ENCODE peak calls at places on chromosomes 2 and 18, in four cellular contexts. P is AG10803; H is HT-29; I is stimulated activated CD8-positive, alpha-beta memory T cell treated with anti-CD3 and anti-CD28 coated beads, Interleukin-7, amount 100 ng/mL, for 24 hours. V is an unnamed sample.

GRCh38 chr18:74499633-74500032 is 3.5 kb downstream of the CNDP2 start:
- DNase-seq in P (peak; percentile 33), H (peak; percentile 37), I (no peak), V (peak; percentile 57)

GRCh38 chr2:95231723-95232122 is 24.4 kb downstream of the ZNF892 start:
- DNase-seq in H (peak; percentile 82), P (peak; percentile 85), I (peak; percentile 9), V (peak; percentile 38)

GRCh38 chr2:147792966-147793617 is 51.7 kb upstream of the ACVR2A start:
- DNase-seq in H (no peak), P (peak; percentile 74), I (no peak), V (no peak)

GRCh38 chr18:56565596-56566355 is 72.6 kb downstream of the TXNL1 start:
- DNase-seq in I (no peak), H (no peak), P (peak; percentile 99), V (no peak)

GRCh38 chr18:9925369-9925768 is 11.6 kb downstream of the VAPA start:
- DNase-seq in H (no peak), P (peak; percentile 53), I (no peak), V (no peak)

GRCh38 chr2:207619764-207620203 is 5.4 kb downstream of the METTL21A start:
- DNase-seq in I (no peak), P (no peak), H (no peak), V (no peak)

GRCh38 chr2:216918088-216918680 is 58.3 kb upstream of the TNP1 start:
- DNase-seq in I (no peak), P (peak; percentile 75), H (no peak), V (no peak)

GRCh38 chr2:32752205-32752604 is 124.4 kb downstream of the TTC27 start:
- DNase-seq in H (no peak), I (no peak), P (peak; percentile 72), V (no peak)

GRCh38 chr2:226329180-226329579 is 470.4 kb downstream of the IRS1 start:
- DNase-seq in I (no peak), P (no peak), H (no peak), V (no peak)

GRCh38 chr2:102703748-102704147 is 58.1 kb upstream of the TMEM182 start:
- DNase-seq in I (no peak), H (peak; percentile 69), P (peak; percentile 19), V (no peak)

GRCh38 chr2:83196225-83196624 is 1262.9 kb downstream of the SUCLG1 start:
- DNase-seq in P (peak; percentile 30), I (no peak), H (peak; percentile 59), V (no peak)

GRCh38 chr2:3641181-3641580 is 16.8 kb upstream of the ALLC start:
- DNase-seq in P (no peak), H (no peak), I (no peak), V (no peak)

GRCh38 chr2:42141687-42142475 is 27.3 kb upstream of the EML4 start:
- DNase-seq in P (peak; percentile 87), H (peak; percentile 62), I (no peak), V (peak; percentile 58)

GRCh38 chr18:38487521-38487920 is 921.9 kb upstream of the CELF4 start:
- DNase-seq in H (no peak), I (no peak), P (no peak), V (no peak)

GRCh38 chr2:212078103-212078502 is 460.5 kb downstream of the ERBB4 start:
- DNase-seq in P (no peak), I (no peak), H (no peak), V (no peak)

GRCh38 chr18:21534327-21534726 is 66.2 kb downstream of the ESCO1 start:
- DNase-seq in I (no peak), H (no peak), P (no peak), V (no peak)

GRCh38 chr18:56139792-56140254 is 498.6 kb downstream of the TXNL1 start:
- DNase-seq in I (no peak), H (no peak), P (peak; percentile 59), V (peak; percentile 61)

GRCh38 chr18:79982736-79983135 is 5.6 kb downstream of the TXNL4A start:
- DNase-seq in H (no peak), P (peak; percentile 30), I (no peak), V (no peak)

GRCh38 chr2:194004590-194005206 is 1652.3 kb upstream of the SLC39A10 start:
- DNase-seq in H (no peak), P (no peak), I (no peak), V (no peak)

GRCh38 chr2:36452279-36452678 is 96.7 kb downstream of the CRIM1 start:
- DNase-seq in I (no peak), H (no peak), P (peak; percentile 88), V (no peak)

GRCh38 chr18:63817441-63818051 is 42.3 kb downstream of the SERPINB7 start:
- DNase-seq in P (peak; percentile 96), H (no peak), I (no peak), V (no peak)

GRCh38 chr2:66236067-66236705 is 198.7 kb upstream of the MEIS1 start:
- DNase-seq in P (no peak), I (no peak), H (no peak), V (peak; percentile 67)

GRCh38 chr2:68828887-68829708 is 42.1 kb downstream of the BMP10 start:
- DNase-seq in P (peak; percentile 96), H (peak; percentile 74), I (peak; percentile 20), V (peak; percentile 96)

GRCh38 chr2:215619989-215620388 is 184.1 kb upstream of the FN1 start:
- DNase-seq in H (no peak), I (no peak), P (no peak), V (peak; percentile 63)

GRCh38 chr18:45828917-45829811 is 3.7 kb downstream of the SIGLEC15 start:
- DNase-seq in H (peak; percentile 83), I (no peak), P (no peak), V (no peak)

GRCh38 chr2:143936758-143937562 is 583.0 kb downstream of the ZEB2 start:
- DNase-seq in I (no peak), H (no peak), P (peak; percentile 36), V (peak; percentile 49)

GRCh38 chr2:239308696-239309397 is 92.0 kb downstream of the HDAC4 start:
- DNase-seq in I (no peak), H (no peak), P (peak; percentile 80), V (peak; percentile 74)

GRCh38 chr2:184032983-184033382 is 565.3 kb upstream of the ZNF804A start:
- DNase-seq in P (no peak), H (no peak), I (no peak), V (no peak)

V was measured in left ventricle myocardium superior.